ENCODE peak calls at places on chromosome 17, in eight cellular contexts. B, S, J, E, R, Z, H and T are unnamed samples.

GRCh38 chr17:10803830-10804498 is at the start of gene TMEM238L:
- DNase-seq in Z (no peak), H (no peak), E (no peak), J (no peak), B (no peak), S (no peak), R (peak; percentile 92), T (no peak)

GRCh38 chr17:76868669-76869208 is 535 bp downstream of the MGAT5B start:
- DNase-seq in S (no peak), R (no peak), J (no peak), E (peak; percentile 8), B (no peak), H (no peak), Z (no peak), T (no peak)

GRCh38 chr17:75571885-75572215 is 15.8 kb upstream of the MYO15B start:
- DNase-seq in E (no peak), H (no peak), R (no peak), S (no peak), J (no peak), B (no peak), Z (no peak), T (no peak)

GRCh38 chr17:52079496-52079895 is 79.0 kb downstream of the CA10 start:
- DNase-seq in H (no peak), J (no peak), S (no peak), R (no peak), B (no peak), Z (no peak), E (no peak), T (no peak)

GRCh38 chr17:40063034-40063765 is 435 bp downstream of the THRA start:
- DNase-seq in J (peak; percentile 40), R (peak; percentile 56), B (no peak), H (peak; percentile 41), Z (peak; percentile 80), E (peak; percentile 55), S (no peak), T (peak; percentile 35)

GRCh38 chr17:30950669-30951399 is 20.0 kb upstream of the RNF135 start:
- DNase-seq in J (no peak), Z (peak; percentile 75), B (no peak), E (peak; percentile 93), H (no peak), R (peak; percentile 96), S (no peak), T (peak; percentile 61)

GRCh38 chr17:57045868-57046671 is 39.0 kb upstream of the AKAP1 start:
- DNase-seq in J (no peak), S (peak; percentile 79), Z (peak; percentile 67), R (no peak), E (no peak), B (no peak), H (peak; percentile 44), T (no peak)

GRCh38 chr17:17774009-17774881 is 62.5 kb downstream of the SREBF1 start:
- DNase-seq in R (peak; percentile 85), H (no peak), B (peak; percentile 54), Z (peak; percentile 87), J (no peak), S (no peak), E (peak; percentile 30), T (peak; percentile 86)

GRCh38 chr17:81695801-81696200 is 7.4 kb upstream of the MRPL12 start:
- DNase-seq in B (no peak), R (no peak), S (no peak), H (no peak), J (no peak), E (no peak), Z (no peak), T (no peak)

GRCh38 chr17:45384047-45384799 is 48.4 kb downstream of the ARHGAP27 start:
- DNase-seq in S (no peak), B (no peak), J (no peak), E (peak; percentile 44), Z (no peak), R (no peak), H (no peak), T (no peak)

DNA sequence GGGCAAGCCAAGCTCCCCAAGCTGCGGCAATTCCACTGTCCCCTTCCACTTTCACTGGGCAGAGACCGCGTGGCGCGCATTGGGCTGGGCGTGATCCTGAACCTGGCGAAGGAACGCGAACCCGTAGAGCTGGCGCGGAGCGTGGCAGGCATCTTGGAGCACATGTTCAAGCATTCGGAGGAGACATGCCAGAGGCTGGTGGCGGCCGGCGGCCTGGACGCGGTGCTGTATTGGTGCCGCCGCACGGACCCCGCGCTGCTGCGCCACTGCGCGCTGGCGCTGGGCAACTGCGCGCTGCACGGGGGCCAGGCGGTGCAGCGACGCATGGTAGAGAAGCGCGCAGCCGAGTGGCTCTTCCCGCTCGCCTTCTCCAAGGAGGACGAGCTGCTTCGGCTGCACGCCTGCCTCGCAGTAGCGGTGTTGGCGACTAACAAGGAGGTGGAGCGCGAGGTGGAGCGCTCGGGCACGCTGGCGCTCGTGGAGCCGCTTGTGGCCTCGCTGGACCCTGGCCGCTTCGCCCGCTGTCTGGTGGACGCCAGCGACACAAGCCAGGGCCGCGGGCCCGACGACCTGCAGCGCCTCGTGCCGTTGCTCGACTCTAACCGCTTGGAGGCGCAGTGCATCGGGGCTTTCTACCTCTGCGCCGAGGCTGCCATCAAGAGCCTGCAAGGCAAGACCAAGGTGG is 9.8 kb downstream of the SARM1 start:
- DNase-seq in S (peak; percentile 69), B (no peak), H (no peak), Z (peak; percentile 37), E (peak; percentile 34), J (peak; percentile 74), R (peak; percentile 54), T (no peak)
- TF ChIP-seq CTCF in S (peak; percentile 77), B (no peak), H (no peak), Z (no peak), E (peak; percentile 46), J (no peak), R (peak; percentile 26), T (no peak)

GRCh38 chr17:9003355-9004131 is 17.8 kb upstream of the NTN1 start:
- DNase-seq in E (no peak), R (no peak), H (no peak), B (no peak), S (peak; percentile 58), Z (no peak), J (peak; percentile 31), T (no peak)

GRCh38 chr17:9004132-9004960 is 17.0 kb upstream of the NTN1 start:
- DNase-seq in E (no peak), B (no peak), J (peak; percentile 23), Z (no peak), S (peak; percentile 51), R (no peak), H (no peak), T (no peak)

GRCh38 chr17:9002236-9002609 is 19.1 kb upstream of the NTN1 start:
- DNase-seq in E (no peak), B (no peak), J (no peak), H (no peak), R (no peak), Z (no peak), S (no peak), T (no peak)

GRCh38 chr17:9001539-9001938 is 19.8 kb upstream of the NTN1 start:
- DNase-seq in B (no peak), R (no peak), E (no peak), H (no peak), S (no peak), J (no peak), Z (no peak), T (no peak)

DNA sequence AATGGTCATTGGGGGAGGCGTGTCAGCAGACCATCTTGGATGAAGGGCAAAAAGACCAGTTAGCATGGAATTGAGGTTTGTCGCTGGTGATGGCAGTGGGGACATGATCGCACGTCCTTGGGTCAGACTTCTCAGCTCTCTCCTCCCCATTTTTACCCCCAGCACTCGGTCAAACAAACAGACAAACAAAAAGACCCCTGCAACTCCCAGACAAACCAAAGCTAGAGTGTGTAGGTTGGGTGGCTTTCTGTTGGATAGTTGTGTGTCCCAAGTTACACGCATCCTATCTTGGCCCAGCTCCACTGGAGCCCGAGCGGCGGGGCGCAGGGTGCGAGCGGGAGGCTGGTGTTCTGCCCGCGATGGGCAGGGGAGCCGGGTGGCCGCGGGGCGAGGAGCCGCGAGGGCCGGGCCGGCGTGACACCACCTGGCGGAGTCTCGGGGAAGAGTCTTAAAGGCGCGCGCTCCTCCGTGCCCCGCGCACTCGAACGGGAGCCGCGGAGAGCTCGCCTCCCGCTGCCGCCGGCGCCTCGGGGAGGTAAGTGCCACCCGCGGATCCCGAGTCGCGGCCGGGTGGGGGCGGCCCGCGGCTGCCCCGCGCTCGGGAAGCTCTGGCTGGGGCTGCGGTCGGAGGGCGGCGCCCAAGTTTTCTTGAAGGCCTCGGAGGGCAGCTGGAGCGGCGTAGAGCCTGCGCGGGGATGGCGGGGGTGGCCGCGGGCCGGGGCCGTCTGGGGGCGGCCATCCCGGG is 18.5 kb upstream of the NTN1 start:
- DNase-seq in Z (no peak), S (peak; percentile 77), B (no peak), E (peak; percentile 18), H (peak; percentile 57), J (peak; percentile 66), R (no peak), T (no peak)
- TF ChIP-seq CTCF in Z (no peak), S (no peak), B (no peak), E (peak; percentile 18), H (peak; percentile 51), J (no peak), R (no peak), T (no peak)

GRCh38 chr17:34547453-34548063 is 31.8 kb upstream of the TMEM132E start:
- DNase-seq in S (no peak), R (no peak), B (no peak), J (no peak), H (no peak), Z (no peak), E (no peak), T (no peak)
- TF ChIP-seq CTCF in S (no peak), R (no peak), B (no peak), J (no peak), H (no peak), Z (no peak), E (no peak), T (no peak)

GRCh38 chr17:48470388-48471034 is 40.5 kb upstream of the SKAP1 start:
- DNase-seq in R (no peak), H (no peak), Z (no peak), B (no peak), S (no peak), E (peak; percentile 41), J (no peak), T (no peak)
- TF ChIP-seq CTCF in R (no peak), H (no peak), Z (no peak), B (no peak), S (no peak), E (peak; percentile 16), J (no peak), T (no peak)

GRCh38 chr17:36661688-36662087 is 60.3 kb downstream of the MRM1 start:
- DNase-seq in R (no peak), J (no peak), Z (no peak), S (no peak), E (no peak), B (no peak), H (no peak), T (no peak)
- TF ChIP-seq CTCF in R (no peak), J (no peak), Z (no peak), S (no peak), E (no peak), B (no peak), H (no peak), T (no peak)